ENCODE peak calls at places on chromosomes 4 and X, in ten cellular contexts. Z is osteocyte; Y is activated naive CD4-positive, alpha-beta T cell treated with anti-CD3 and anti-CD28 coated beads, Interleukin-2, amount 50 U/mL, for 72 hours; F is AG10803; O is nucleus accumbens; S is HFFc6; I is HTR-8/SVneo; T is NCI-H2029; H is stimulated activated naive CD8-positive, alpha-beta T cell treated with anti-CD3 and anti-CD28 coated beads, Interleukin-15, Interleukin-2, amounts not matched to agents 100 U/mL and 50 U/mL, for 24 hours; U is kidney epithelial cell. N is an unnamed sample.

GRCh38 chr4:77817304-77818076 is 1.7 kb downstream of the CNOT6L start:
- DNase-seq in Z (no peak), Y (no peak), F (peak; percentile 1), O (no peak), S (peak; percentile 2), I (no peak), T (peak; percentile 38), H (no peak), U (peak; percentile 19), N (peak; percentile 12)

GRCh38 chr4:20773144-20773997 is 73.1 kb downstream of the PACRGL start:
- DNase-seq in Z (no peak), Y (no peak), F (peak; percentile 57), O (no peak), S (peak; percentile 49), I (peak; percentile 41), T (peak; percentile 49), H (peak; percentile 23), U (peak; percentile 10), N (no peak)

GRCh38 chr4:48484494-48485168 is 1.5 kb downstream of the SLC10A4 start:
- DNase-seq in Z (no peak), Y (no peak), F (no peak), O (no peak), S (no peak), I (no peak), T (no peak), H (no peak), U (no peak), N (no peak)

GRCh38 chrX:30906726-30907125 is 17.7 kb upstream of the TAB3 start:
- DNase-seq in Z (no peak), Y (no peak), F (peak; percentile 83), O (no peak), S (peak; percentile 27), I (no peak), T (no peak), H (no peak), U (no peak), N (no peak)

GRCh38 chr4:75678965-75679364 is 5.8 kb upstream of the G3BP2 start:
- DNase-seq in Z (no peak), Y (no peak), F (no peak), O (no peak), S (no peak), I (no peak), T (no peak), H (no peak), U (no peak), N (no peak)

GRCh38 chrX:9286234-9286633 is 178.6 kb upstream of the TBL1X start:
- DNase-seq in Z (no peak), Y (no peak), F (no peak), O (no peak), S (no peak), I (no peak), T (no peak), H (no peak), U (no peak), N (no peak)

GRCh38 chr4:54550415-54551171 is 107.2 kb upstream of the KIT start:
- DNase-seq in Z (no peak), Y (no peak), F (peak; percentile 70), O (no peak), S (peak; percentile 42), I (peak; percentile 20), T (no peak), H (no peak), U (no peak), N (no peak)

GRCh38 chr4:76589872-76590846 is 155.1 kb downstream of the SHROOM3 start:
- DNase-seq in Z (peak; percentile 87), Y (no peak), F (peak; percentile 99), O (no peak), S (peak; percentile 90), I (peak; percentile 65), T (no peak), H (no peak), U (peak; percentile 97), N (peak; percentile 41)

GRCh38 chrX:37998586-37999267 is 7.6 kb upstream of the SYTL5 start:
- DNase-seq in Z (no peak), Y (no peak), F (peak; percentile 8), O (no peak), S (peak; percentile 6), I (no peak), T (peak; percentile 31), H (no peak), U (peak; percentile 25), N (no peak)

GRCh38 chrX:69565247-69565815 is 50.6 kb upstream of the EDA start:
- DNase-seq in Z (no peak), Y (no peak), F (no peak), O (no peak), S (no peak), I (no peak), T (no peak), H (no peak), U (no peak), N (no peak)

GRCh38 chr4:23135792-23136645 is 443.3 kb downstream of the GBA3 start:
- DNase-seq in Z (no peak), Y (no peak), F (peak; percentile 30), O (no peak), S (peak; percentile 5), I (peak; percentile 17), T (peak; percentile 29), H (no peak), U (peak; percentile 10), N (no peak)